ENCODE peak calls at places on chromosome 18, in seven cellular contexts. E is PC-3; Z is psoas muscle; D is sigmoid colon; V is GM04503; G is amniotic stem cell; Q is stimulated activated CD4-positive, alpha-beta T cell treated with anti-CD3 and anti-CD28 coated beads, Interleukin-4, amount 100 ng/mL, for 4 hours. U is an unnamed sample.

GRCh38 chr18:35971661-35972196 is 750 bp upstream of the RMP24 start:
- DNase-seq in E (no peak), Z (no peak), D (no peak), V (no peak), G (no peak), Q (no peak), U (no peak)

GRCh38 chr18:35203001-35203553 is 37.8 kb upstream of the ZNF397 start:
- DNase-seq in E (no peak), Z (no peak), D (no peak), V (peak), G (no peak), Q (no peak), U (no peak)

GRCh38 chr18:11251229-11251890 is 102.0 kb upstream of the PIEZO2 start:
- DNase-seq in E (no peak), Z (peak), D (peak), V (peak), G (no peak), Q (no peak), U (no peak)

GRCh38 chr18:23135679-23136325 is 517 bp downstream of the CABLES1 start:
- DNase-seq in E (peak), Z (peak), D (no peak), V (no peak), G (no peak), Q (no peak), U (no peak)

GRCh38 chr18:62354171-62354570 is 29.1 kb downstream of the TNFRSF11A start:
- DNase-seq in E (no peak), Z (no peak), D (no peak), V (no peak), G (no peak), Q (no peak), U (no peak)

GRCh38 chr18:43893001-43893637 is 615.8 kb upstream of the SYT4 start:
- DNase-seq in E (peak), Z (no peak), D (no peak), V (peak), G (peak), Q (no peak), U (no peak)

GRCh38 chr18:12032786-12033642 is 51.7 kb downstream of the IMPA2 start:
- DNase-seq in E (peak), Z (no peak), D (peak), V (peak), G (no peak), Q (no peak), U (no peak)

GRCh38 chr18:33802955-33803354 is 224.9 kb downstream of the ASXL3 start:
- DNase-seq in E (no peak), Z (no peak), D (no peak), V (no peak), G (no peak), Q (no peak), U (no peak)

GRCh38 chr18:62621546-62621945 is 93.8 kb upstream of the PHLPP1 start:
- DNase-seq in E (no peak), Z (peak), D (no peak), V (no peak), G (no peak), Q (no peak), U (no peak)

GRCh38 chr18:8351173-8351572 is 258.1 kb upstream of the RAB12 start:
- DNase-seq in E (no peak), Z (no peak), D (no peak), V (no peak), G (no peak), Q (no peak), U (no peak)

GRCh38 chr18:50559750-50560680 is at the start of gene MAPK4:
- DNase-seq in E (no peak), Z (peak), D (peak), V (no peak), G (no peak), Q (no peak), U (peak)

GRCh38 chr18:21241224-21242131 is 554 bp upstream of the GREB1L start:
- DNase-seq in E (peak), Z (peak), D (no peak), V (no peak), G (no peak), Q (no peak), U (no peak)

GRCh38 chr18:74963820-74964446 is 245.0 kb downstream of the PTGR3 start:
- DNase-seq in E (peak), Z (no peak), D (no peak), V (no peak), G (no peak), Q (no peak), U (no peak)

GRCh38 chr18:987325-988186 is 82.9 kb downstream of the ADCYAP1 start:
- DNase-seq in E (peak), Z (no peak), D (no peak), V (peak), G (no peak), Q (no peak), U (no peak)

GRCh38 chr18:59681521-59682004 is 15.7 kb downstream of the CCBE1 start:
- DNase-seq in E (no peak), Z (no peak), D (peak), V (no peak), G (no peak), Q (no peak), U (no peak)

GRCh38 chr18:77015176-77015575 is 117.4 kb downstream of the MBP start:
- DNase-seq in E (no peak), Z (no peak), D (no peak), V (no peak), G (no peak), Q (no peak), U (no peak)

GRCh38 chr18:80233899-80234298 is 13.4 kb downstream of the PARD6G start:
- DNase-seq in E (no peak), Z (no peak), D (peak), V (no peak), G (no peak), Q (no peak), U (no peak)

GRCh38 chr18:31227497-31228229 is 65.0 kb upstream of the DSC1 start:
- DNase-seq in E (no peak), Z (no peak), D (no peak), V (no peak), G (no peak), Q (no peak), U (no peak)

GRCh38 chr18:75405341-75405740 is 22.2 kb downstream of the SMIM21 start:
- DNase-seq in E (peak), Z (no peak), D (no peak), V (no peak), G (no peak), Q (no peak), U (no peak)

GRCh38 chr18:24214913-24215312 is 76.1 kb downstream of the CABYR start:
- DNase-seq in E (peak), Z (no peak), D (no peak), V (no peak), G (no peak), Q (no peak), U (no peak)

GRCh38 chr18:40841473-40841872 is 1113.6 kb upstream of the PIK3C3 start:
- DNase-seq in E (peak), Z (no peak), D (no peak), V (peak), G (peak), Q (no peak), U (no peak)

GRCh38 chr18:78986018-78986481 is 6.4 kb downstream of the SALL3 start:
- DNase-seq in E (peak), Z (no peak), D (no peak), V (no peak), G (no peak), Q (no peak), U (no peak)

GRCh38 chr18:5894215-5894612 is 1.1 kb downstream of the TMEM200C start:
- DNase-seq in E (no peak), Z (no peak), D (no peak), V (no peak), G (no peak), Q (no peak), U (no peak)

GRCh38 chr18:69216390-69216789 is 184.3 kb upstream of the DOK6 start:
- DNase-seq in E (no peak), Z (no peak), D (no peak), V (no peak), G (no peak), Q (no peak), U (no peak)

GRCh38 chr18:7729858-7730257 is 162.7 kb downstream of the PTPRM start:
- DNase-seq in E (no peak), Z (no peak), D (no peak), V (no peak), G (no peak), Q (no peak), U (no peak)

U was measured in chondrocyte.